ENCODE peak calls at places on chromosomes 12 and 14, in six cellular contexts. W, T, R, C, X and N are unnamed samples.

GRCh38 chr14:65469903-65470302 is 57.4 kb downstream of the FUT8 start:
- DNase-seq in W (no peak), T (no peak), R (no peak), C (no peak), X (no peak), N (no peak)

GRCh38 chr14:29310757-29311156 is 544.2 kb downstream of the FOXG1 start:
- DNase-seq in W (no peak), T (no peak), R (peak), C (no peak), X (no peak), N (no peak)

GRCh38 chr14:32004300-32004699 is 72.8 kb upstream of the ARHGAP5 start:
- DNase-seq in W (no peak), T (no peak), R (peak), C (no peak), X (no peak), N (no peak)

GRCh38 chr12:110590806-110591326 is 7.7 kb upstream of the PPTC7 start:
- DNase-seq in W (no peak), T (no peak), R (peak), C (no peak), X (no peak), N (no peak)

GRCh38 chr14:20714593-20715250 is 26.2 kb downstream of the ANG start:
- DNase-seq in W (peak), T (no peak), R (no peak), C (no peak), X (peak), N (no peak)

GRCh38 chr14:57961793-57962075 is 95.8 kb upstream of the SLC35F4 start:
- DNase-seq in W (no peak), T (no peak), R (no peak), C (peak), X (no peak), N (no peak)

GRCh38 chr12:48988030-48988649 is 10.0 kb downstream of the WNT1 start:
- DNase-seq in W (peak), T (peak), R (no peak), C (peak), X (no peak), N (peak)

GRCh38 chr14:60064491-60065072 is 27.1 kb upstream of the PCNX4 start:
- DNase-seq in W (no peak), T (no peak), R (no peak), C (peak), X (no peak), N (no peak)

GRCh38 chr14:90198541-90198940 is 57.8 kb upstream of the PSMC1 start:
- DNase-seq in W (no peak), T (no peak), R (no peak), C (no peak), X (no peak), N (no peak)

GRCh38 chr12:128817115-128818015 is 6.4 kb downstream of the SLC15A4 start:
- DNase-seq in W (peak), T (no peak), R (no peak), C (no peak), X (peak), N (peak)

GRCh38 chr12:109302358-109302757 is 6.7 kb downstream of the FOXN4 start:
- DNase-seq in W (no peak), T (no peak), R (no peak), C (no peak), X (no peak), N (no peak)
- TF ChIP-seq CTCF in W (no peak), T (no peak), R (no peak), C (no peak), X (no peak), N (no peak)

GRCh38 chr12:57816001-57816854 is 2.3 kb downstream of the AVIL start:
- DNase-seq in W (no peak), T (no peak), R (no peak), C (no peak), X (no peak), N (no peak)

GRCh38 chr12:57816855-57817151 is 1.7 kb downstream of the AVIL start:
- DNase-seq in W (peak), T (no peak), R (no peak), C (no peak), X (no peak), N (no peak)

GRCh38 chr12:57813971-57814771 is 4.4 kb downstream of the AVIL start:
- DNase-seq in W (no peak), T (no peak), R (no peak), C (no peak), X (no peak), N (no peak)

GRCh38 chr12:57817261-57817989 is 1.1 kb downstream of the AVIL start:
- DNase-seq in W (no peak), T (no peak), R (no peak), C (no peak), X (no peak), N (no peak)

GRCh38 chr12:57815177-57816000 is 3.1 kb downstream of the AVIL start:
- DNase-seq in W (no peak), T (no peak), R (no peak), C (peak), X (no peak), N (no peak)
- TF ChIP-seq CTCF in W (no peak), T (no peak), R (no peak), C (peak), X (no peak), N (no peak)

DNA sequence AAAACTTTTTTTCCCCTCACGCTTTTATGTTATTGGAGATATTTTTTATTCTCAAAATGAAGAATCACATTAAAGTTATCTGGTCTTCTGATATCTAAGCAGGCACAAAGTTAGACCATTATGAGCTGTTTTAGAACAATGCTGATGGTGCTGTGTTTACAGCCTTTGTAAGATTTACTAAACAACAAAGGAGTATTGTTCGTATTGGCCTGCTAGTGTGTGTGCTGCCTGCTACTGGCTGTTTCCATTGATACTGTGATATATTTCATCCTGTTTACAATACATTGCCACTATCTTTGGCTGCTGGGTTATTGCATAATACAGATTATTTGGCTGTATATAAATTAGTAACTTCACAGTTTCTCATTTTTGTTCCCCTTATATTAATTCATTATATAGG is 220.8 kb downstream of the ITPR2 start:
- DNase-seq in W (no peak), T (no peak), R (no peak), C (peak), X (no peak), N (no peak)
- TF ChIP-seq CTCF in W (no peak), T (no peak), R (no peak), C (no peak), X (peak), N (no peak)

DNA sequence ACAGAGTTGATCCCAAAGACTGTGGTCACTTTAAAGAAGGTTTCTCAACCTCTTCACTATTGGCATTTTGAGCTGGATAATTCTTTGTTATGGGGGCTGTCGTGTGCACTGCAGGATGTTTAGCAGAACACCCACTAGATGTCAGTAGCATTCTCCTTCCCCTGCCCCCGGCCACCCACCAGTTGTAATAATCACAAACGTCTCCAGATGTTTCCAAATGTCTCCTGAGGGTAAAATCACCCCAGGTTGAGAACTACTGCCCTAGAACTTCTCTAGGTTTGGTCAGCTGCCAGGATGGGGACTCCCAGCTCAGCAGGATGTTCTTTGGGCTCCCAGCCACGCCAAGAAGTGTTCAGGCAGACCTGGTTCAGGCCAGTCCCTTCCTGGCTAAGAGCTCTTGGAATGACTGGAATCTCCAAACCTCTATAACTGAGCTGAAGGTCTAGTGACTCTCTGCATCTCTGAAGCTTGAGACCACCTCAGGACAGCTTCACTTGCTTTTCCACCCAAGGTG is 12.5 kb upstream of the AJUBA start:
- DNase-seq in W (no peak), T (peak), R (no peak), C (peak), X (no peak), N (no peak)
- TF ChIP-seq CTCF in W (peak), T (peak), R (peak), C (peak), X (peak), N (no peak)

GRCh38 chr14:104940526-104941150 is 16.0 kb downstream of the PLD4 start:
- DNase-seq in W (no peak), T (no peak), R (no peak), C (peak), X (no peak), N (no peak)
- TF ChIP-seq CTCF in W (no peak), T (no peak), R (peak), C (peak), X (no peak), N (no peak)

GRCh38 chr14:55843718-55844403 is 263.9 kb downstream of the KTN1 start:
- DNase-seq in W (no peak), T (no peak), R (no peak), C (no peak), X (no peak), N (no peak)
- TF ChIP-seq CTCF in W (peak), T (no peak), R (peak), C (peak), X (peak), N (no peak)

GRCh38 chr14:54667764-54668163 is 100.8 kb downstream of the SAMD4A start:
- DNase-seq in W (no peak), T (no peak), R (no peak), C (no peak), X (no peak), N (no peak)
- TF ChIP-seq CTCF in W (no peak), T (no peak), R (no peak), C (no peak), X (no peak), N (no peak)

GRCh38 chr12:102317155-102317554 is 119.5 kb upstream of the PMCH start:
- DNase-seq in W (no peak), T (no peak), R (no peak), C (no peak), X (no peak), N (no peak)

GRCh38 chr12:102316723-102317122 is 119.1 kb upstream of the PMCH start:
- DNase-seq in W (no peak), T (no peak), R (no peak), C (no peak), X (no peak), N (no peak)

GRCh38 chr12:102314821-102315220 is 117.2 kb upstream of the PMCH start:
- DNase-seq in W (no peak), T (no peak), R (no peak), C (no peak), X (no peak), N (no peak)
- TF ChIP-seq CTCF in W (no peak), T (no peak), R (no peak), C (no peak), X (no peak), N (no peak)

GRCh38 chr14:22865424-22866215 is 5.9 kb upstream of the LRP10 start:
- DNase-seq in W (no peak), T (no peak), R (no peak), C (peak), X (no peak), N (no peak)
- TF ChIP-seq CTCF in W (peak), T (no peak), R (no peak), C (peak), X (no peak), N (no peak)